ENCODE peak calls at places on chromosomes 16 and 17, in ten cellular contexts. One of them, this sample, is unnamed. For H3K4me1, the result is how much of the 10 kb centered on the place peaks cover.

GRCh38 chr16:23905027-23905426 is 69.2 kb downstream of the PRKCB start:
- DNase-seq in IMR-90: peak
- DNase-seq in suprapubic skin: no peak
- DNase-seq in Caco-2: peak
- DNase-seq in stomach: no peak
- DNase-seq in prostate gland: peak
- DNase-seq in heart left ventricle: peak
- DNase-seq in left ventricle myocardium inferior: peak
- DNase-seq in cardiac muscle cell: peak
- DNase-seq in CD8-positive, alpha-beta T cell: no peak
- DNase-seq in this sample: no peak

GRCh38 chr16:11586856-11587642 is at the start of gene LITAF:
- DNase-seq in IMR-90: peak
- DNase-seq in suprapubic skin: peak
- DNase-seq in Caco-2: peak
- DNase-seq in stomach: peak
- DNase-seq in prostate gland: peak
- DNase-seq in heart left ventricle: peak
- DNase-seq in left ventricle myocardium inferior: peak
- DNase-seq in cardiac muscle cell: peak
- DNase-seq in CD8-positive, alpha-beta T cell: peak
- DNase-seq in this sample: no peak

GRCh38 chr17:4249452-4250029 is 14.2 kb downstream of the ANKFY1 start:
- DNase-seq in IMR-90: peak
- DNase-seq in suprapubic skin: no peak
- DNase-seq in Caco-2: peak
- DNase-seq in stomach: no peak
- DNase-seq in prostate gland: no peak
- DNase-seq in heart left ventricle: no peak
- DNase-seq in left ventricle myocardium inferior: no peak
- DNase-seq in cardiac muscle cell: peak
- DNase-seq in CD8-positive, alpha-beta T cell: no peak
- DNase-seq in this sample: no peak

GRCh38 chr16:2527071-2527783 is 4.0 kb downstream of the CEMP1 start:
- DNase-seq in IMR-90: no peak
- DNase-seq in suprapubic skin: no peak
- DNase-seq in Caco-2: no peak
- DNase-seq in stomach: no peak
- DNase-seq in prostate gland: no peak
- DNase-seq in heart left ventricle: no peak
- DNase-seq in left ventricle myocardium inferior: no peak
- DNase-seq in cardiac muscle cell: no peak
- DNase-seq in CD8-positive, alpha-beta T cell: no peak
- DNase-seq in this sample: no peak

GRCh38 chr17:55806745-55807466 is 56.1 kb downstream of the PCTP start:
- DNase-seq in IMR-90: no peak
- DNase-seq in suprapubic skin: no peak
- DNase-seq in Caco-2: no peak
- DNase-seq in stomach: no peak
- DNase-seq in prostate gland: no peak
- DNase-seq in heart left ventricle: no peak
- DNase-seq in left ventricle myocardium inferior: no peak
- DNase-seq in cardiac muscle cell: no peak
- DNase-seq in CD8-positive, alpha-beta T cell: no peak
- DNase-seq in this sample: no peak

GRCh38 chr17:588519-588918 is 126.1 kb downstream of the VPS53 start:
- DNase-seq in IMR-90: no peak
- DNase-seq in suprapubic skin: no peak
- DNase-seq in Caco-2: no peak
- DNase-seq in stomach: no peak
- DNase-seq in prostate gland: no peak
- DNase-seq in heart left ventricle: no peak
- DNase-seq in left ventricle myocardium inferior: no peak
- DNase-seq in cardiac muscle cell: peak
- DNase-seq in CD8-positive, alpha-beta T cell: no peak
- DNase-seq in this sample: no peak

GRCh38 chr17:12296120-12296727 is 275.5 kb downstream of the MAP2K4 start:
- DNase-seq in IMR-90: peak
- DNase-seq in suprapubic skin: no peak
- DNase-seq in Caco-2: no peak
- DNase-seq in stomach: no peak
- DNase-seq in prostate gland: no peak
- DNase-seq in heart left ventricle: peak
- DNase-seq in left ventricle myocardium inferior: peak
- DNase-seq in cardiac muscle cell: no peak
- DNase-seq in CD8-positive, alpha-beta T cell: no peak
- DNase-seq in this sample: no peak

GRCh38 chr16:88478115-88478514 is 25.0 kb downstream of the ZFPM1 start:
- DNase-seq in IMR-90: no peak
- DNase-seq in suprapubic skin: no peak
- DNase-seq in Caco-2: no peak
- DNase-seq in stomach: no peak
- DNase-seq in prostate gland: no peak
- DNase-seq in heart left ventricle: no peak
- DNase-seq in left ventricle myocardium inferior: no peak
- DNase-seq in cardiac muscle cell: no peak
- DNase-seq in CD8-positive, alpha-beta T cell: no peak
- DNase-seq in this sample: no peak

GRCh38 chr17:36675250-36675649 is 73.9 kb downstream of the MRM1 start:
- DNase-seq in IMR-90: no peak
- DNase-seq in suprapubic skin: no peak
- DNase-seq in Caco-2: no peak
- DNase-seq in stomach: no peak
- DNase-seq in prostate gland: no peak
- DNase-seq in heart left ventricle: no peak
- DNase-seq in left ventricle myocardium inferior: no peak
- DNase-seq in cardiac muscle cell: no peak
- DNase-seq in CD8-positive, alpha-beta T cell: peak
- DNase-seq in this sample: no peak

GRCh38 chr16:62256406-62256805 is 220.2 kb upstream of the CDH8 start:
- DNase-seq in IMR-90: no peak
- DNase-seq in suprapubic skin: no peak
- DNase-seq in Caco-2: peak
- DNase-seq in stomach: no peak
- DNase-seq in prostate gland: no peak
- DNase-seq in heart left ventricle: no peak
- DNase-seq in left ventricle myocardium inferior: no peak
- DNase-seq in cardiac muscle cell: no peak
- DNase-seq in CD8-positive, alpha-beta T cell: no peak
- DNase-seq in this sample: no peak

GRCh38 chr17:78179372-78179771 is 7.5 kb downstream of the TK1 start:
- DNase-seq in IMR-90: peak
- DNase-seq in suprapubic skin: peak
- DNase-seq in Caco-2: no peak
- DNase-seq in stomach: peak
- DNase-seq in prostate gland: no peak
- DNase-seq in heart left ventricle: no peak
- DNase-seq in left ventricle myocardium inferior: no peak
- DNase-seq in cardiac muscle cell: peak
- DNase-seq in CD8-positive, alpha-beta T cell: no peak
- DNase-seq in this sample: peak

GRCh38 chr17:43578699-43579569 is 32.8 kb upstream of the ETV4 start:
- DNase-seq in IMR-90: peak
- DNase-seq in suprapubic skin: no peak
- DNase-seq in Caco-2: peak
- DNase-seq in stomach: no peak
- DNase-seq in prostate gland: no peak
- DNase-seq in heart left ventricle: peak
- DNase-seq in left ventricle myocardium inferior: no peak
- DNase-seq in cardiac muscle cell: peak
- DNase-seq in CD8-positive, alpha-beta T cell: no peak
- DNase-seq in this sample: no peak

GRCh38 chr17:18280766-18281165 is 20.3 kb downstream of the MIEF2 start:
- DNase-seq in IMR-90: peak
- DNase-seq in suprapubic skin: no peak
- DNase-seq in Caco-2: no peak
- DNase-seq in stomach: no peak
- DNase-seq in prostate gland: no peak
- DNase-seq in heart left ventricle: no peak
- DNase-seq in left ventricle myocardium inferior: no peak
- DNase-seq in cardiac muscle cell: peak
- DNase-seq in CD8-positive, alpha-beta T cell: no peak
- DNase-seq in this sample: no peak

GRCh38 chr16:89025636-89026035 is 48.6 kb upstream of the CBFA2T3 start:
- DNase-seq in IMR-90: no peak
- DNase-seq in suprapubic skin: no peak
- DNase-seq in Caco-2: no peak
- DNase-seq in stomach: no peak
- DNase-seq in prostate gland: no peak
- DNase-seq in heart left ventricle: no peak
- DNase-seq in left ventricle myocardium inferior: no peak
- DNase-seq in cardiac muscle cell: no peak
- DNase-seq in CD8-positive, alpha-beta T cell: no peak
- DNase-seq in this sample: no peak

GRCh38 chr17:62892870-62893338 is 73.1 kb upstream of the TANC2 start:
- DNase-seq in IMR-90: peak
- DNase-seq in suprapubic skin: no peak
- DNase-seq in Caco-2: no peak
- DNase-seq in stomach: peak
- DNase-seq in prostate gland: peak
- DNase-seq in heart left ventricle: peak
- DNase-seq in left ventricle myocardium inferior: peak
- DNase-seq in cardiac muscle cell: peak
- DNase-seq in CD8-positive, alpha-beta T cell: peak
- DNase-seq in this sample: no peak

GRCh38 chr16:783404-784161 is 4.6 kb downstream of the RPUSD1 start:
- DNase-seq in IMR-90: peak
- DNase-seq in suprapubic skin: no peak
- DNase-seq in Caco-2: no peak
- DNase-seq in stomach: peak
- DNase-seq in prostate gland: no peak
- DNase-seq in heart left ventricle: no peak
- DNase-seq in left ventricle myocardium inferior: peak
- DNase-seq in cardiac muscle cell: peak
- DNase-seq in CD8-positive, alpha-beta T cell: no peak
- DNase-seq in this sample: no peak

GRCh38 chr17:80474231-80474932 is 2.0 kb downstream of the NPTX1 start:
- DNase-seq in IMR-90: peak
- DNase-seq in suprapubic skin: no peak
- DNase-seq in Caco-2: peak
- DNase-seq in stomach: no peak
- DNase-seq in prostate gland: peak
- DNase-seq in heart left ventricle: no peak
- DNase-seq in left ventricle myocardium inferior: no peak
- DNase-seq in cardiac muscle cell: peak
- DNase-seq in CD8-positive, alpha-beta T cell: no peak
- DNase-seq in this sample: no peak
- TF ChIP-seq CTCF in IMR-90: peak
- TF ChIP-seq CTCF in suprapubic skin: no peak
- TF ChIP-seq CTCF in Caco-2: peak
- TF ChIP-seq CTCF in stomach: no peak
- TF ChIP-seq CTCF in prostate gland: no peak
- TF ChIP-seq CTCF in heart left ventricle: no peak
- TF ChIP-seq CTCF in left ventricle myocardium inferior: no peak
- TF ChIP-seq CTCF in cardiac muscle cell: peak
- TF ChIP-seq CTCF in CD8-positive, alpha-beta T cell: no peak
- TF ChIP-seq CTCF in this sample: no peak

DNA sequence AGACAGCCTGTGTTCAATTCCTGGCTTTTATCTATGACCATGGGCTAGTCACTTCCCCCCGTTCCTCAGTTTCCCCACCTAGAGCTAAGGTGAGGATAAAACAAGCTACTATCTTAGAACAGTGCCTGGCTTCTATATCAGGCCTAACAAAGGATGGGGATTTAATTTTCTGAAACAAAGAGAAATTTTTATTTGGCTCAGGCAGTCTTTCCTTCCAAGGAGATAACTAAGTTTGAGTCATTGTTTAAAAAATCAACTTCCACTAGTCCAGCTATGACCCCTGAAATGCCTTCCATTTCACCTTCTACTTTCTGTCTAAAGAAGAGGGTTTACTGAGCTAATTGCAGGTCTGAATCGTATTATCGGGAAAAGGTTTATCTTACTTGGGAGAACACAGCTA is 99.0 kb downstream of the CMIP start:
- DNase-seq in IMR-90: peak
- DNase-seq in suprapubic skin: no peak
- DNase-seq in Caco-2: no peak
- DNase-seq in stomach: no peak
- DNase-seq in prostate gland: no peak
- DNase-seq in heart left ventricle: no peak
- DNase-seq in left ventricle myocardium inferior: no peak
- DNase-seq in cardiac muscle cell: no peak
- DNase-seq in CD8-positive, alpha-beta T cell: no peak
- DNase-seq in this sample: no peak
- H3K4me3 ChIP-seq in IMR-90: no peak
- H3K4me3 ChIP-seq in suprapubic skin: no peak
- H3K4me3 ChIP-seq in Caco-2: no peak
- H3K4me3 ChIP-seq in stomach: no peak
- H3K4me3 ChIP-seq in prostate gland: no peak
- H3K4me3 ChIP-seq in heart left ventricle: no peak
- H3K4me3 ChIP-seq in left ventricle myocardium inferior: no peak
- H3K4me3 ChIP-seq in cardiac muscle cell: no peak
- H3K4me3 ChIP-seq in CD8-positive, alpha-beta T cell: no peak
- H3K4me3 ChIP-seq in this sample: no peak

DNA sequence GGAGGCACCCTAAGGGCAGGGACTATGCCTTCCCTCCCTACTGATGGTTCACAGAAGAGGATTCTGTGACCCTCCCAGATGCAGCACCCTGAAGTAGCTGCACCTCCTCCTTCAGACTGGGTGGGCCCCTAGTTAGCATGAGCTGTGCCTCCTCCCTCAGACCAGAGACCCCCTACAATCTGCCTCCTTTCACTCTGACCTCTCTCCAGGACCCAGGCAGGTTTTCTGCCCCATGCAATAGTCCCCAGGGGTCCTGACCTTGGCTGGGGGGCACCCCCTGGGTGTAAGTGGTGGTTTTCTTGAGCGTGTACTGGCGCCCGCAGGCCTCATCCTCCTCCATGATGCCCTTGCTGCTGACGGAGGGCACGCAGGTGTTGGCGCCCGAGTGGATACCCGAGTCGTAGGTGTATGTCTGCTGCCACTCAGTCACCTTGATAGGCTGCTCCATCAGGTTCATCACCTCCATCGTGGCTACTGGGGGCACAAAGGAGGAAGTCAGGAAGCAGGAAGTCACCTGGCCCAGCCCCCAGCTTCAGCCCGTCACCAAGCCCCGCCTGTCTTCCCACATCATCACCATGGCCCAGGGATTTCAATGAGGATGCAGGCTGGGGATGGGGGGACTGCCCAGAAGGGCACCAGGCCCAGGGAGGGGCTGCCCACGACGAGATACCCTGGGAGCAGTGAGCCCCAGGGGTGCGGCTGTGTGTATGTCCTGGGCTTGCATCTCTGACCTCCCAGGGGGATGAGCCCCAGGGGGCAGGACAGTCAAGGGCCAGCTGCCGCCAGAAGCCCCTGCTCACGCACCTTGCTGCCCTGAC is 14.9 kb downstream of the JUP start:
- DNase-seq in IMR-90: no peak
- DNase-seq in suprapubic skin: peak
- DNase-seq in Caco-2: no peak
- DNase-seq in stomach: no peak
- DNase-seq in prostate gland: no peak
- DNase-seq in heart left ventricle: no peak
- DNase-seq in left ventricle myocardium inferior: no peak
- DNase-seq in cardiac muscle cell: no peak
- DNase-seq in CD8-positive, alpha-beta T cell: no peak
- DNase-seq in this sample: no peak
- H3K4me1 ChIP-seq in IMR-90: under half
- H3K4me1 ChIP-seq in suprapubic skin: half or more
- H3K4me1 ChIP-seq in Caco-2: half or more
- H3K4me1 ChIP-seq in stomach: half or more
- H3K4me1 ChIP-seq in prostate gland: under half
- H3K4me1 ChIP-seq in heart left ventricle: under half
- H3K4me1 ChIP-seq in left ventricle myocardium inferior: under half
- H3K4me1 ChIP-seq in cardiac muscle cell: under half
- H3K4me1 ChIP-seq in CD8-positive, alpha-beta T cell: under half
- H3K4me1 ChIP-seq in this sample: under half

GRCh38 chr17:57662644-57663308 is 82.3 kb downstream of the CCDC182 start:
- DNase-seq in IMR-90: peak
- DNase-seq in suprapubic skin: peak
- DNase-seq in Caco-2: peak
- DNase-seq in stomach: peak
- DNase-seq in prostate gland: peak
- DNase-seq in heart left ventricle: peak
- DNase-seq in left ventricle myocardium inferior: peak
- DNase-seq in cardiac muscle cell: peak
- DNase-seq in CD8-positive, alpha-beta T cell: no peak
- DNase-seq in this sample: peak
- TF ChIP-seq CTCF in IMR-90: no peak
- TF ChIP-seq CTCF in suprapubic skin: no peak
- TF ChIP-seq CTCF in Caco-2: no peak
- TF ChIP-seq CTCF in stomach: no peak
- TF ChIP-seq CTCF in prostate gland: peak
- TF ChIP-seq CTCF in heart left ventricle: no peak
- TF ChIP-seq CTCF in left ventricle myocardium inferior: peak
- TF ChIP-seq CTCF in cardiac muscle cell: no peak
- TF ChIP-seq CTCF in CD8-positive, alpha-beta T cell: no peak
- TF ChIP-seq CTCF in this sample: no peak